ENCODE peak calls at places on chromosomes 1 and 21, in seven cellular contexts. G, L, M, H, P, X and F are unnamed samples.
A peak's percentile ranks its signal among the peaks of the same experiment; 100 is the strongest.

GRCh38 chr1:193940176-193940575 is 753.8 kb upstream of the B3GALT2 start:
- DNase-seq in G (no peak), L (no peak), M (no peak), H (no peak), P (no peak), X (no peak), F (no peak)

GRCh38 chr1:27109103-27109822 is 45.7 kb downstream of the SLC9A1 start:
- DNase-seq in G (no peak), L (peak; percentile 52), M (no peak), H (no peak), P (no peak), X (no peak), F (no peak)

GRCh38 chr1:203744008-203744972 is 20.7 kb upstream of the LAX1 start:
- DNase-seq in G (peak; percentile 88), L (no peak), M (peak; percentile 37), H (peak; percentile 74), P (peak; percentile 49), X (no peak), F (no peak)

GRCh38 chr1:35935436-35935835 is 4.5 kb downstream of the AGO3 start:
- DNase-seq in G (peak; percentile 37), L (no peak), M (no peak), H (no peak), P (peak; percentile 81), X (no peak), F (no peak)

GRCh38 chr1:74697832-74698231 is 24.2 kb upstream of the ERICH3 start:
- DNase-seq in G (no peak), L (no peak), M (no peak), H (no peak), P (no peak), X (no peak), F (no peak)

GRCh38 chr1:24525606-24526005 is 23.0 kb downstream of the RCAN3 start:
- DNase-seq in G (no peak), L (no peak), M (no peak), H (no peak), P (no peak), X (no peak), F (no peak)

GRCh38 chr1:31013187-31013864 is 52.2 kb downstream of the PUM1 start:
- DNase-seq in G (peak; percentile 43), L (no peak), M (peak; percentile 21), H (no peak), P (peak; percentile 45), X (no peak), F (no peak)

GRCh38 chr1:39529901-39530535 is 38.6 kb downstream of the BMP8A start:
- DNase-seq in G (no peak), L (no peak), M (no peak), H (no peak), P (no peak), X (no peak), F (no peak)

GRCh38 chr21:42554251-42554937 is 40.7 kb downstream of the SLC37A1 start:
- DNase-seq in G (no peak), L (no peak), M (no peak), H (peak; percentile 6), P (no peak), X (no peak), F (no peak)

GRCh38 chr1:25481625-25482024 is 50.9 kb downstream of the MACO1 start:
- DNase-seq in G (no peak), L (no peak), M (no peak), H (no peak), P (no peak), X (no peak), F (no peak)

GRCh38 chr1:27607239-27607804 is 3.4 kb upstream of the AHDC1 start:
- DNase-seq in G (no peak), L (no peak), M (no peak), H (no peak), P (peak; percentile 56), X (no peak), F (no peak)

GRCh38 chr1:111139956-111140679 is at the start of the genes CEPT1 and DRAM2:
- DNase-seq in G (peak; percentile 94), L (peak; percentile 94), M (peak; percentile 96), H (peak; percentile 96), P (peak; percentile 97), X (peak; percentile 96), F (peak; percentile 83)

GRCh38 chr1:111141245-111141644 is 1.2 kb downstream of the CEPT1 start:
- DNase-seq in G (no peak), L (no peak), M (no peak), H (no peak), P (no peak), X (no peak), F (no peak)

GRCh38 chr1:111140680-111140967 is 601 bp downstream of the CEPT1 start:
- DNase-seq in G (peak; percentile 56), L (peak; percentile 56), M (no peak), H (no peak), P (peak; percentile 50), X (peak; percentile 70), F (no peak)

GRCh38 chr1:111141803-111142202 is 1.8 kb downstream of the CEPT1 start:
- DNase-seq in G (no peak), L (no peak), M (no peak), H (no peak), P (no peak), X (no peak), F (no peak)

DNA sequence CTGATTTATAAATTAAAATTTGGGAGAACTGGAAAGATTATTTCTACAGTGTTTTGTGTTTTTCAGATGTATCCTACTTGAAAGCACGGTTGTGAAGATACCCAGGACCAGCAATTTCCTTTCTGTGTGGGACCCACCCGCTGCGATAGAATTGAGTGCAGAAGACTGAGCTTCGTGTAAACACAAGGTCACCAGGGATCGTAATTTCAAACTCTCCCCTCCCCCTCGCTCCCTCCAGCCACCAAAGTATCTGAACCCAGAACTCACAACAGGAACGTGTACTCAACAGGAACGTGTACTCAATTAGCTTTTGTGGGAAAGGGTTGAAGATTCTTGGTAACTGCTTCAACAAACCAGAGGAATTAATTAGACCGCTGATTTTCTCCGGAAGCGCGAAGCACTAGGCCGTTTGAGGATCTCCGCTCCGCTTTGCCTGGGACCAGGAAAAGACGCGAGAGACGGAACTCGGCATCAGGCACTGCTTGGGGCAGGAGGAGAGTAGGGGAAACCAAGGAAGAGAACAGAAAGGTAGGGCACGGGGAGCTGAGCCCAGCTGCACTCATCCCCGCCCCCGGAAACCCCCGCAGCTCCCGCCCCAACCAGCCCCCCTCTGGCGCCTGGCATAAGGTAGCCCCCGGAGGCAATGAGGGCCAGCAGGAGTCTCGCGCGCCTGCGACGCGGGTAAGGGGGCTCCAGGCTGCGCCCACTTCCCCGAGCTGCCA is 498 bp downstream of the DRAM2 start:
- DNase-seq in G (peak; percentile 48), L (peak; percentile 55), M (no peak), H (no peak), P (peak; percentile 66), X (peak; percentile 61), F (no peak)
- H3K4me3 ChIP-seq in G (peak overlapping the region; percentile 97), L (peak overlapping the region; percentile 65), M (peak overlapping the region; percentile 100), H (peak overlapping the region; percentile 91), P (peak overlapping the region; percentile 93), X (peak overlapping the region; percentile 71), F (peak overlapping the region; percentile 95)

GRCh38 chr1:9716404-9717192 is 65.1 kb downstream of the PIK3CD start:
- DNase-seq in G (no peak), L (no peak), M (no peak), H (no peak), P (no peak), X (no peak), F (no peak)

GRCh38 chr1:9717193-9718005 is 65.9 kb downstream of the PIK3CD start:
- DNase-seq in G (no peak), L (no peak), M (peak; percentile 71), H (no peak), P (no peak), X (no peak), F (no peak)

GRCh38 chr1:9719978-9720722 is 68.6 kb downstream of the PIK3CD start:
- DNase-seq in G (no peak), L (no peak), M (no peak), H (no peak), P (no peak), X (no peak), F (no peak)

GRCh38 chr1:9715536-9716226 is 64.2 kb downstream of the PIK3CD start:
- DNase-seq in G (no peak), L (no peak), M (no peak), H (no peak), P (no peak), X (no peak), F (no peak)

GRCh38 chr1:9718006-9718680 is 66.6 kb downstream of the PIK3CD start:
- DNase-seq in G (no peak), L (no peak), M (no peak), H (no peak), P (no peak), X (no peak), F (no peak)
- H3K4me3 ChIP-seq in G (no peak overlapping the region), L (no peak overlapping the region), M (no peak overlapping the region), H (no peak overlapping the region), P (no peak overlapping the region), X (no peak overlapping the region), F (no peak overlapping the region)

GRCh38 chr1:66383168-66383567 is 150.8 kb upstream of the SGIP1 start:
- DNase-seq in G (no peak), L (no peak), M (no peak), H (no peak), P (no peak), X (no peak), F (no peak)

GRCh38 chr1:66384258-66384657 is 149.7 kb upstream of the SGIP1 start:
- DNase-seq in G (no peak), L (no peak), M (no peak), H (no peak), P (no peak), X (no peak), F (no peak)

GRCh38 chr1:66380452-66381212 is 153.3 kb upstream of the SGIP1 start:
- DNase-seq in G (peak; percentile 52), L (no peak), M (no peak), H (no peak), P (no peak), X (no peak), F (no peak)

GRCh38 chr1:66381626-66382275 is 152.2 kb upstream of the SGIP1 start:
- DNase-seq in G (no peak), L (no peak), M (no peak), H (no peak), P (no peak), X (no peak), F (no peak)

DNA sequence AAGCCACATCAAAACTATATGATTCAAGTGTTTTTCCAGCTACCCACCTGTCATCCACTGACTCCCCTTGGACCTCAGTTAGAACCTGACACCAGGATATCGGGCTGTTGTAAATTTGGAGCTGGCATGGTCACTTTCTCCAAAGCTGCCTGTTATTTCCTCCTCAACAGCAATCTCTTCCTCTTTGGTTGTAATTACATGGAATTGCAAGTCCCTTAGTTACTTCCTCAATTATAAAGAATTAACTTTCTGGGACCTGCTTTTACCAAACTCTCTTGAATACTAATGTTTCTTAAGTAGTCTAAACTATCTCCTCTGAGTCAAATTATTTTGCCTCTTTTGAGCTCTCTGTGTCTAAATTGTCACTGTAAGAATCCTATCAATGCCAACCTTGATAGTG is 150.4 kb upstream of the SGIP1 start:
- DNase-seq in G (no peak), L (no peak), M (no peak), H (no peak), P (no peak), X (no peak), F (no peak)
- H3K4me3 ChIP-seq in G (no peak overlapping the region), L (no peak overlapping the region), M (no peak overlapping the region), H (no peak overlapping the region), P (no peak overlapping the region), X (no peak overlapping the region), F (no peak overlapping the region)

DNA sequence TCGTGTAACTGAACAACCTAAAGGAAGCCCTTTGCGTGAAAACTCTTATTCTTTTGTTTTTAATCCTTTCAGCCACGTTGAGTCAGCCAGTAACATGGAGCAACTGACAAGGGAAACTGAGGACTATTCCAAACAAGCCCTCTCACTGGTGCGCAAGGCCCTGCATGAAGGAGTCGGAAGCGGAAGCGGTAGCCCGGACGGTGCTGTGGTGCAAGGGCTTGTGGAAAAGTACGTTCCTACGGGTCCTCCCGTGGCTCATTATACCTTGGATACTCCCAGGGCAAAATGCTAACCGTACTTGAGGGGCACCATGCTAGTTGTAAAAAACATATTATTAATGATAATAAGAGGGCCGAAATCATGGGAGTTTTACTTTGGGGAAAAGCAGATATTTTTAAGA is 49.4 kb downstream of the LAMC2 start:
- DNase-seq in G (no peak), L (no peak), M (no peak), H (peak; percentile 38), P (no peak), X (no peak), F (no peak)
- H3K4me3 ChIP-seq in G (peak overlapping the region; percentile 60), L (no peak overlapping the region), M (no peak overlapping the region), H (no peak overlapping the region), P (peak overlapping the region; percentile 43), X (no peak overlapping the region), F (peak overlapping the region; percentile 40)